ENCODE peak calls at places on chromosomes 1 and 21, in seven cellular contexts. R is HFF-Myc; S is CD8-positive, alpha-beta memory T cell; V is activated CD4-positive, CD25-positive, alpha-beta regulatory T cell treated with anti-CD3 and anti-CD28 coated beads, Interleukin-2, amount 50 U/mL, for 72 hours; T is stimulated activated CD4-positive, alpha-beta T cell treated with anti-CD3 and anti-CD28 coated beads, TNF-alpha, amount 100 ng/mL, for 4 hours; P is NCI-H1417; J is NCI-H524. H is an unnamed sample.

GRCh38 chr1:245153645-245154428 is 948 bp upstream of the KIF26B start:
- DNase-seq in R (no peak), S (no peak), V (peak), T (no peak), P (no peak), J (peak), H (peak)

GRCh38 chr1:5232537-5232936 is 578.1 kb downstream of the AJAP1 start:
- DNase-seq in R (no peak), S (no peak), V (no peak), T (no peak), P (no peak), J (no peak), H (no peak)

GRCh38 chr1:31706384-31707058 is 2.7 kb upstream of the COL16A1 start:
- DNase-seq in R (no peak), S (no peak), V (no peak), T (no peak), P (no peak), J (peak), H (no peak)

GRCh38 chr1:224457782-224458144 is 23.2 kb upstream of the WDR26 start:
- DNase-seq in R (no peak), S (no peak), V (no peak), T (no peak), P (no peak), J (no peak), H (no peak)

GRCh38 chr21:31444061-31444460 is 100.0 kb upstream of the TIAM1 start:
- DNase-seq in R (no peak), S (no peak), V (no peak), T (no peak), P (no peak), J (no peak), H (no peak)

GRCh38 chr1:46480959-46481646 is 8.5 kb upstream of the DMBX1 start:
- DNase-seq in R (no peak), S (no peak), V (no peak), T (no peak), P (no peak), J (no peak), H (no peak)

GRCh38 chr1:33331444-33332356 is 10.8 kb upstream of the A3GALT2 start:
- DNase-seq in R (no peak), S (no peak), V (no peak), T (no peak), P (no peak), J (no peak), H (no peak)

GRCh38 chr1:77978293-77978968 is 441 bp downstream of the FUBP1 start:
- DNase-seq in R (peak), S (peak), V (peak), T (peak), P (peak), J (peak), H (peak)

GRCh38 chr1:218164111-218164929 is 120.8 kb upstream of the RRP15 start:
- DNase-seq in R (no peak), S (no peak), V (no peak), T (no peak), P (peak), J (peak), H (peak)

GRCh38 chr1:233281711-233282581 is 13.6 kb downstream of the PCNX2 start:
- DNase-seq in R (no peak), S (no peak), V (no peak), T (no peak), P (no peak), J (no peak), H (no peak)

GRCh38 chr1:13770769-13771168 is 70.8 kb downstream of the PRDM2 start:
- DNase-seq in R (no peak), S (no peak), V (no peak), T (no peak), P (no peak), J (no peak), H (no peak)

GRCh38 chr1:92356956-92357355 is 58.1 kb downstream of the RPAP2 start:
- DNase-seq in R (peak), S (no peak), V (no peak), T (no peak), P (no peak), J (no peak), H (no peak)

GRCh38 chr21:44618909-44619308 is 7.0 kb downstream of the KRTAP10-8 start:
- DNase-seq in R (no peak), S (peak), V (peak), T (peak), P (no peak), J (no peak), H (no peak)

GRCh38 chr1:174800221-174800791 is 199.4 kb upstream of the CACYBP start:
- DNase-seq in R (no peak), S (peak), V (no peak), T (no peak), P (peak), J (peak), H (peak)

GRCh38 chr1:151369621-151370048 is 2.9 kb downstream of the SELENBP1 start:
- DNase-seq in R (no peak), S (no peak), V (no peak), T (no peak), P (no peak), J (no peak), H (no peak)